ENCODE peak calls at places on chromosomes 6 and 20, in four cellular contexts. U is upper lobe of left lung, B is HepG2, Y is GM12878. W is an unnamed sample.

GRCh38 chr6:46220351-46221220 is 49.8 kb upstream of the ENPP5 start:
- ATAC-seq in B (no peak), U (peak; percentile 28), Y (peak; percentile 78), W (no peak)

GRCh38 chr20:34689486-34689885 is 12.6 kb upstream of the PIGU start:
- ATAC-seq in Y (no peak), U (no peak), B (peak; percentile 30), W (no peak)

GRCh38 chr6:123616942-123617341 is 19.8 kb downstream of the TRDN start:
- ATAC-seq in B (no peak), U (no peak), Y (no peak), W (no peak)

GRCh38 chr6:138493413-138493812 is 5.9 kb downstream of the NHSL1 start:
- ATAC-seq in B (no peak), Y (no peak), U (peak; percentile 64), W (peak; percentile 62)

GRCh38 chr20:42007251-42007650 is 389.1 kb upstream of the CHD6 start:
- ATAC-seq in U (no peak), Y (no peak), B (no peak), W (no peak)

GRCh38 chr6:154579046-154579823 is 68.8 kb upstream of the CNKSR3 start:
- ATAC-seq in U (no peak), Y (no peak), B (no peak), W (no peak)

GRCh38 chr20:62535964-62536363 is 60.2 kb upstream of the GATA5 start:
- ATAC-seq in B (no peak), U (no peak), Y (no peak), W (no peak)

GRCh38 chr6:47836046-47836445 is 54.2 kb downstream of the OPN5 start:
- ATAC-seq in B (no peak), Y (peak; percentile 70), U (no peak), W (no peak)

GRCh38 chr20:43452404-43453126 is 5.1 kb upstream of the SRSF6 start:
- ATAC-seq in U (no peak), Y (no peak), B (no peak), W (no peak)

GRCh38 chr6:35248300-35248699 is 11.2 kb upstream of the ZNF76 start:
- ATAC-seq in U (no peak), Y (peak; percentile 46), B (no peak), W (no peak)

GRCh38 chr6:106537662-106538061 is 91.6 kb downstream of the RTN4IP1 start:
- ATAC-seq in B (no peak), Y (no peak), U (no peak), W (no peak)

GRCh38 chr6:167130712-167131684 is 8.1 kb downstream of the CCR6 start:
- ATAC-seq in U (peak; percentile 24), Y (peak; percentile 62), B (peak; percentile 84), W (no peak)

GRCh38 chr20:32464401-32465091 is 106.4 kb downstream of the ASXL1 start:
- ATAC-seq in Y (no peak), U (no peak), B (no peak), W (no peak)

GRCh38 chr6:11192167-11192566 is 40.3 kb downstream of the NEDD9 start:
- ATAC-seq in Y (no peak), B (no peak), U (no peak), W (no peak)

GRCh38 chr6:42086046-42086664 is 35.8 kb downstream of the TAF8 start:
- ATAC-seq in Y (no peak), U (no peak), B (peak; percentile 67), W (peak; percentile 52)

GRCh38 chr6:42084889-42085288 is 34.6 kb downstream of the TAF8 start:
- ATAC-seq in B (peak; percentile 25), U (no peak), Y (no peak), W (no peak)

GRCh38 chr6:42086665-42087050 is 36.3 kb downstream of the TAF8 start:
- ATAC-seq in Y (no peak), U (no peak), B (no peak), W (no peak)

GRCh38 chr6:42090819-42091717 is 40.7 kb downstream of the TAF8 start:
- ATAC-seq in B (no peak), U (no peak), Y (no peak), W (no peak)

DNA sequence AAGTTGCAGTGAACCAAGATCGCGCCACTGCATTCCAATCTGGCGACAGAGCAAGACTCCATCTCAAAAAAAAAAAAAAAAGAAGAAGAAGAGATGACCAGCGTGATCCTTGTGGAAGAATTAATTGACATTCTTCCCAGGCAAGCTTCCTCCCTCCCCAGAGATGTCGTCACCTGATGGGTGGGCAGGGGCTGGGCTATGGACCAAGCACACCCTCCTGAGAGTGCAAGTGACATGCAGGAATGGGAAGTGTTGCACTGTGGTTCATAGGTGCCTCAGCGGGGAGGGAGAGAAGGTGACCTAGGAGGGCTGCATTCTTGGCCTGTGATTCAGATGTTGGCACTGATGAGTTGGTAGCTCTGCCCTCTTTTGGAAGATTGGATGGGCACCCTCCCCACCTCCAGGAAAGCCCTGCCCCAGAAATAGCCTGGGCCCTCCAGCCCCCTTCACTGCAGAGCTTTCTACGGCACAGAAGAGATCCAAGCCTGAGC is 37.8 kb downstream of the TAF8 start:
- ATAC-seq in Y (no peak), B (peak; percentile 38), U (no peak), W (no peak)
- TF ChIP-seq EP300 in Y (no peak), B (no peak), U (no peak), W (no peak)

DNA sequence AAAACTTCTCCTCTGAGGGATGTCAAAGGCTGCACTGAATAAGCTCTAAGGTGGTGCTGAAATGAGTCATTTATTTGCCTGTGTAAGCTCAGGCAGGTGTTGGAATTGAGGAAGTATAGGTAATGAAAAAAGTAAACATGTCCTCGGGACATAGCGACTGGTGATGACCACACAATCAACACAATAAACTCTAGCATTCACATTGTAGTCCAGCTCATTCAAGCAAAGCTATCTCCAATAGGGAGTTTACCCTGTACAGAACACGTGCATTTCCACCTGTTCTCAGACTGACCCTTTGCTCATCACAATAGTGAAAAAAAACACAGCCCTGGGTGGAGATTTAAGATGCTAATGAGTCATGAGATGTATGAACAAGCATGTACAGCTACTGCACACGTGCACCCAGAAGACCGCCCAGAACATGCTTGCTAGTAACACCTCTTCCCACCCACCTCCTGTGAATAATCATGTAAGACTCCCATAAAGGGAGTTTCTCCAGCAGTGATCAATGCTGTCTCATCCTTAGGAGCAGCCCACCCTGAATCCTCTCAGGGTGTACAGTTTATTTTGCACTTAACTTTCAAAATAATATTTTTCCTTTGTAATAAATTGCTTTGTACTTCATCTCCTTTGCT is 33.0 kb upstream of the POU5F1 start:
- ATAC-seq in Y (peak; percentile 79), U (peak; percentile 57), B (peak; percentile 71), W (peak; percentile 57)
- TF ChIP-seq POLR2AphosphoS5 in Y (peak; percentile 59), U (no peak), B (peak; percentile 22), W (no peak)

GRCh38 chr6:3575701-3576100 is 118.9 kb upstream of the SLC22A23 start:
- ATAC-seq in Y (no peak), U (no peak), B (peak; percentile 24), W (no peak)
- TF ChIP-seq CTCF in Y (no peak), U (no peak), B (peak; percentile 10), W (no peak)

GRCh38 chr6:105433723-105434122 is 30.8 kb upstream of the PREP start:
- ATAC-seq in U (no peak), Y (no peak), B (no peak), W (no peak)

GRCh38 chr6:105429676-105430075 is 26.8 kb upstream of the PREP start:
- ATAC-seq in Y (no peak), U (no peak), B (no peak), W (no peak)

GRCh38 chr6:105431226-105431625 is 28.3 kb upstream of the PREP start:
- ATAC-seq in Y (peak; percentile 65), B (no peak), U (no peak), W (no peak)

GRCh38 chr6:105430685-105431084 is 27.8 kb upstream of the PREP start:
- ATAC-seq in U (no peak), Y (no peak), B (peak; percentile 38), W (no peak)

DNA sequence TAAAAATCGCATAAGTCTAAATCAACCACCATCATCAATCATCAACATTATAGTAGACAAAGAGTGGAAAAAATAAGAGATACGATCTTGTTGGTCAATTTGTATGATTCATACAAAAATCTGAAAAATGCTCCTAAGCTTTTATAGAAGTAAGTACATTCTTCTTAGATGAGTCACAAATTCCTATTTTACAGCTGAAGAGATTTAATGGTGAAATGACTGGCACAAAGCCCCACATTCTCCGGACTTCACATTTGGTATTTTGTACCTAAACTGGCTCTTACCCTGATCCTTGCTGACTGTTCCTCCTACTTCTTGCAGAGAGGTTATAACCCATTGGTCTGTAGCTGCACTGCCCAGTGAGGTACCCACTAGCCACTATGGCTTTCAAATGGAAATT is 29.9 kb upstream of the PREP start:
- ATAC-seq in Y (no peak), B (no peak), U (no peak), W (no peak)
- TF ChIP-seq EP300 in Y (no peak), B (no peak), U (no peak), W (no peak)

GRCh38 chr6:168901076-168901475 is 352.6 kb downstream of the THBS2 start:
- ATAC-seq in U (no peak), B (no peak), Y (no peak), W (no peak)

GRCh38 chr6:168896321-168896720 is 357.3 kb downstream of the THBS2 start:
- ATAC-seq in Y (no peak), B (no peak), U (no peak), W (no peak)

GRCh38 chr6:168892031-168892430 is 361.6 kb downstream of the THBS2 start:
- ATAC-seq in B (no peak), Y (no peak), U (no peak), W (no peak)

GRCh38 chr6:168890306-168890995 is 363.2 kb downstream of the THBS2 start:
- ATAC-seq in B (no peak), Y (no peak), U (no peak), W (no peak)

DNA sequence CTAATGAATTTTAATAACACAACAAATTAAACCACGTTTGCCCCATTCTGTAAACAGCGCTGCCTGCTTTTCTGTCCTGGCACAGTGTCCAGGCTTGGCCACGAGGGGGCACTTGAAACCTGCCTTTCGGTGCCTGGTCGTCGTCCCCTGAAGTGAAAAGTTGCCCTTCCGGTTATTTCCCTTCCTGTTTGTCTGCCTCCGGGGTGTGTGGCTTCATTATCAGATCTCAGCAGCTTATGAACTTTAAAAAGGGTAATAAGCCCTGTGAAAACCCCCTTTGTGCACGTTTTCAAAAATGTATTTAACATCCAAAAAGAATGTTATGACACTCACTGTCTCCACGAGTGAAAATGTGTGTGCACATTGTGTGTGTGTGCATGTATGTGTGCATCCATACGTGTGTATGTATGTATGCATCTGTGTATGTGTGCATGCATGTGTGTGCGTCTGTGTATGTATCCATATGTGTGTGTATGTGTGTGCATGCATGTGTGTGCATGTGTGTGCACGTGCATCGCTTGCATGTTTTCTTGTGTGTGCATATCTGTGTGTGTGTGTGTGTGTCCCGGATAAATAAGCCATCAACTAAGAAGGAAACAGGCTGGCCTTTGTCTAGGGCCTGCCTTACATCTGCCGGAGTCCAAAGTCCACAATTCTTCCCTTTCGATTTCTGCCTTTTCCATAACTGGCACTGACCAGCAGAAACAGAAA is 358.4 kb downstream of the THBS2 start:
- ATAC-seq in B (peak; percentile 89), U (peak; percentile 92), Y (peak; percentile 94), W (peak; percentile 75)
- TF ChIP-seq POLR2AphosphoS5 in B (no peak), U (no peak), Y (no peak), W (no peak)

DNA sequence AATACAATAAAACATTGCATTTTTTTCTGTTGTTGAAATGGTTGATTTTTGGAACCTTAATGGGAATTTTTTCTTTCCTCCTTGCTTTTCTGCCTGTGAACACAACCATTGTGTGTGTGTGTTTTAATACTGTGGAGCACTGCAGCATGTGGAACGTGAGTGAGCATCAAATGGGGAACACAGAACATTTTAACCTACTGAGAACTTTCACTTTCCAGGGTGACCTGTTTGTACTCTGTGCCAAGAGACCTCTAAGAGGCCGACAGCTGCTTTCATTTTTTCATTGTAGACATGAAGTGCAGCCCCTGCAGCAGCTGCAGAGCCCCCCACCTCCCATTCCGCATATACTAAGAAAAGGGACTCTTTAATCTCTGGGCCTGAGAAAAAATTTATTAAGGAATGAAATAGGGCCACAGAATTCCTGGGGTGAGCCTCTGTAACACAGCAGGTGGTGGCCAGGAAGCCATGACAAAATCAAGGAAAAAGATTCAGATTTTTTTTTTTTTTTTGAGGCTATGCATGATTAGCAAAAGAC is 503.2 kb downstream of the CD109 start:
- ATAC-seq in U (no peak), B (no peak), Y (no peak), W (no peak)
- TF ChIP-seq CTCF in U (no peak), B (no peak), Y (no peak), W (no peak)